ENCODE peak calls at places on chromosomes 4 and X, in seven cellular contexts. Z is CD8-positive, alpha-beta T cell; C is suprapubic skin; Q is brain microvascular endothelial cell; X is cardiac muscle cell; R is endothelial cell of umbilical vein; E is HL-60. U is an unnamed sample.

GRCh38 chrX:136030357-136031225 is 45.4 kb downstream of the SLC9A6 start:
- DNase-seq in Z (no peak), E (no peak), R (peak), C (peak), Q (peak), X (peak), U (no peak)

GRCh38 chr4:66164869-66165268 is 494.6 kb upstream of the EPHA5 start:
- DNase-seq in Q (no peak), Z (no peak), C (no peak), E (no peak), R (no peak), X (no peak), U (no peak)

GRCh38 chr4:2256781-2257191 is 5.1 kb downstream of the MXD4 start:
- DNase-seq in Z (no peak), R (peak), C (peak), Q (no peak), X (no peak), E (no peak), U (no peak)

GRCh38 chrX:32644476-32644875 is 566.9 kb downstream of the DMD start:
- DNase-seq in Q (no peak), E (no peak), R (no peak), C (no peak), Z (no peak), X (no peak), U (no peak)

GRCh38 chr4:86497131-86497530 is 97.0 kb upstream of the PTPN13 start:
- DNase-seq in X (no peak), Q (no peak), R (no peak), C (no peak), Z (no peak), E (no peak), U (no peak)

GRCh38 chr4:31228068-31228467 is 507.9 kb downstream of the PCDH7 start:
- DNase-seq in Z (no peak), C (no peak), E (no peak), Q (no peak), X (no peak), R (no peak), U (no peak)

GRCh38 chr4:156771171-156771837 is 200.3 kb downstream of the PDGFC start:
- DNase-seq in X (no peak), E (no peak), R (peak), Q (peak), Z (no peak), C (no peak), U (no peak)

GRCh38 chrX:37491686-37492085 is 79.8 kb upstream of the LANCL3 start:
- DNase-seq in X (no peak), C (no peak), R (no peak), Q (no peak), Z (no peak), E (no peak), U (no peak)

GRCh38 chrX:140123446-140123845 is 158.1 kb upstream of the CXorf66 start:
- DNase-seq in C (no peak), Z (no peak), E (no peak), Q (no peak), R (no peak), X (no peak), U (no peak)

GRCh38 chrX:69386681-69387080 is 117.4 kb upstream of the NALF2 start:
- DNase-seq in Z (no peak), E (no peak), X (no peak), R (no peak), C (no peak), Q (no peak), U (no peak)

GRCh38 chr4:777520-778262 is 48.2 kb downstream of the CPLX1 start:
- DNase-seq in R (no peak), Z (no peak), C (no peak), X (no peak), E (no peak), Q (no peak), U (no peak)

GRCh38 chr4:83510442-83510841 is 25.5 kb upstream of the GPAT3 start:
- DNase-seq in X (no peak), R (no peak), Z (no peak), C (no peak), Q (no peak), E (no peak), U (no peak)

GRCh38 chr4:173119818-173120217 is 48.8 kb upstream of the GALNT7 start:
- DNase-seq in Z (no peak), Q (no peak), C (no peak), E (no peak), X (no peak), R (no peak), U (no peak)

GRCh38 chr4:15577508-15577907 is 77.6 kb downstream of the FBXL5 start:
- DNase-seq in R (no peak), Q (peak), C (no peak), X (no peak), E (no peak), Z (no peak), U (peak)

GRCh38 chr4:105544517-105544916 is 7.9 kb upstream of the ARHGEF38 start:
- DNase-seq in E (no peak), Q (no peak), Z (no peak), R (no peak), C (no peak), X (no peak), U (no peak)

GRCh38 chr4:81369898-81370297 is 101.8 kb downstream of the RASGEF1B start:
- DNase-seq in C (no peak), X (no peak), R (no peak), Z (no peak), Q (no peak), E (no peak), U (no peak)

GRCh38 chr4:96120206-96120605 is 280.3 kb downstream of the PDHA2 start:
- DNase-seq in X (no peak), Q (no peak), Z (no peak), R (no peak), E (no peak), C (no peak), U (no peak)

GRCh38 chr4:113278324-113278934 is 229.0 kb downstream of the ANK2 start:
- DNase-seq in X (peak), Q (peak), C (peak), E (peak), Z (peak), R (peak), U (peak)

GRCh38 chr4:107050525-107051135 is 14.5 kb upstream of the DKK2 start:
- DNase-seq in E (no peak), R (peak), Z (no peak), C (no peak), X (peak), Q (no peak), U (no peak)

GRCh38 chr4:79514637-79515320 is 106.8 kb upstream of the GK2 start:
- DNase-seq in Q (no peak), C (no peak), R (no peak), Z (no peak), X (no peak), E (no peak), U (no peak)

GRCh38 chr4:112144546-112145325 is 518 bp upstream of the FAM241A start:
- DNase-seq in R (no peak), Q (no peak), C (no peak), E (no peak), X (no peak), Z (peak), U (no peak)

GRCh38 chr4:123398151-123398802 is 1.7 kb downstream of the SPRY1 start:
- DNase-seq in Q (peak), Z (peak), R (peak), E (peak), C (peak), X (peak), U (no peak)

GRCh38 chr4:1360423-1361283 is 13.6 kb downstream of the UVSSA start:
- DNase-seq in Q (peak), R (no peak), C (no peak), Z (peak), E (no peak), X (no peak), U (peak)

GRCh38 chrX:17007134-17007768 is 60.8 kb downstream of the REPS2 start:
- DNase-seq in X (peak), R (peak), E (peak), Q (no peak), C (no peak), Z (no peak), U (no peak)

GRCh38 chr4:35516102-35516501 is 728.2 kb downstream of the ARAP2 start:
- DNase-seq in E (no peak), R (no peak), X (no peak), Q (no peak), Z (no peak), C (no peak), U (no peak)

GRCh38 chr4:139639654-139640053 is 26.0 kb upstream of the MGST2 start:
- DNase-seq in Z (no peak), X (no peak), E (no peak), C (no peak), Q (no peak), R (no peak), U (no peak)

GRCh38 chr4:186946682-186947294 is 223.1 kb upstream of the FAT1 start:
- DNase-seq in Z (no peak), X (peak), Q (peak), C (no peak), R (no peak), E (no peak), U (no peak)

GRCh38 chr4:169619518-169619957 is 840 bp upstream of the CLCN3 start:
- DNase-seq in Z (peak), C (no peak), R (peak), E (peak), Q (peak), X (peak), U (no peak)

GRCh38 chrX:90617710-90618325 is 696.1 kb downstream of the TGIF2LX start:
- DNase-seq in E (no peak), R (no peak), Q (no peak), C (no peak), X (no peak), Z (no peak), U (no peak)

GRCh38 chr4:26238782-26239647 is 81.8 kb upstream of the RBPJ start:
- DNase-seq in C (no peak), Z (no peak), E (no peak), Q (peak), X (no peak), R (no peak), U (no peak)

GRCh38 chr4:165351359-165352130 is 24.1 kb downstream of the MSMO1 start:
- DNase-seq in R (no peak), Q (no peak), E (no peak), X (no peak), Z (no peak), C (no peak), U (no peak)

GRCh38 chr4:165347647-165348569 is 20.4 kb downstream of the MSMO1 start:
- DNase-seq in X (no peak), E (no peak), Q (no peak), R (no peak), Z (no peak), C (no peak), U (no peak)

GRCh38 chr4:165343353-165344191 is 16.1 kb downstream of the MSMO1 start:
- DNase-seq in Z (no peak), Q (no peak), C (no peak), R (peak), X (no peak), E (peak), U (no peak)

DNA sequence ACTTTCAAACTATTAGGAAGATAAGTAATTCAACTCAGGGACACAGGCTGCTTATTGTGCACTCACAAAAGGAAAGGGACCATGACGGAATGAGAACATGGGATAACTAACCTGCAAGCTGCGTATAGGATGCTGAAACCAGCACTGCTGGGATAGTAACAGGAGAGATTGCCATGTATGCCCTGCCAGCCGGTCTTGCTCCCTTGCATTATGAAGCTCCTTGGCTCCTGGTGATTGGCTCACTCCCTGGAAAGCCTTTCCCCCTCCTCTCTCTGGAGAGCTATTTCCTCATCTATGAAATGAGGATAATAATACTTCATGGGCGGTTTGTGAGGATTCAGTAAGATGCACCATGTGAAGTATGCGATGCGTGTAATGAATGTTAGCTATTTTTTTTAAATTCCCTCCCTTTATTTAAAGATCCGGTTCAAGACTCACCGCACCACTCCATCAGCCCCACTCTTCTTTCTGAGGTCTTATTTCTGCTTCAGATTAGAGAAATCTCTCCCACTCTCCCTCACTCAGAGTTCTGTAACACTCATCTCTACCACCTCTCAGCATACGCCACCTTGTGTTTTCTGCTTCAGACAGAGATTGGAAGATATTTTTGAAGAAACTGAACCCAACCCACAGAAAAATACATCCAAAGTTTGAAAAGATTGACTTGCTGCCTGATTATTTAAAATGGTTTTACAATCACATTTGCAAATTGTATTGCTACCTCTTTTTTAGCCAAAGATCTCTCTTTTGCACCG is 18.4 kb downstream of the MSMO1 start:
- DNase-seq in E (no peak), Z (no peak), Q (no peak), X (no peak), R (no peak), C (no peak), U (no peak)
- TF ChIP-seq CTCF in E (no peak), Z (no peak), Q (peak), X (no peak), R (no peak), C (no peak), U (peak)

GRCh38 chrX:154019061-154019621 is 561 bp downstream of the IRAK1 start:
- DNase-seq in Q (no peak), E (no peak), C (no peak), R (no peak), X (no peak), Z (no peak), U (no peak)

GRCh38 chrX:154016366-154017076 is 3.2 kb downstream of the IRAK1 start:
- DNase-seq in E (no peak), R (no peak), Q (no peak), Z (no peak), C (no peak), X (no peak), U (no peak)

GRCh38 chrX:154018518-154019060 is 1.1 kb downstream of the IRAK1 start:
- DNase-seq in Q (no peak), R (no peak), E (no peak), X (no peak), Z (no peak), C (no peak), U (no peak)

GRCh38 chrX:154019633-154020499 is at the start of gene IRAK1:
- DNase-seq in Q (no peak), Z (peak), C (no peak), E (peak), R (peak), X (peak), U (no peak)

GRCh38 chrX:154017766-154018517 is 1.8 kb downstream of the IRAK1 start:
- DNase-seq in E (no peak), R (no peak), Q (no peak), C (no peak), Z (no peak), X (no peak), U (no peak)
- H3K4me3 ChIP-seq in E (peak), R (peak), Q (peak), C (peak), Z (no peak), X (no peak), U (peak)

GRCh38 chr4:48118081-48118480 is 16.0 kb downstream of the TXK start:
- DNase-seq in X (no peak), Q (no peak), Z (no peak), E (no peak), R (peak), C (no peak), U (no peak)

GRCh38 chr4:48112017-48112667 is 21.9 kb downstream of the TXK start:
- DNase-seq in X (no peak), C (no peak), Z (no peak), E (no peak), R (no peak), Q (no peak), U (no peak)

GRCh38 chr4:48114396-48114795 is 19.7 kb downstream of the TXK start:
- DNase-seq in R (no peak), E (no peak), Z (no peak), C (no peak), Q (no peak), X (no peak), U (no peak)

GRCh38 chr4:48120132-48120531 is 13.9 kb downstream of the TXK start:
- DNase-seq in R (no peak), C (no peak), Z (no peak), Q (no peak), E (no peak), X (no peak), U (no peak)

GRCh38 chr4:48116582-48116981 is 17.5 kb downstream of the TXK start:
- DNase-seq in C (no peak), E (no peak), X (no peak), Z (no peak), R (no peak), Q (no peak), U (no peak)
- H3K27ac ChIP-seq in C (no peak), E (no peak), X (no peak), Z (no peak), R (no peak), Q (no peak), U (no peak)

GRCh38 chr4:74969507-74970474 is 36.9 kb downstream of the PARM1 start:
- DNase-seq in E (no peak), Q (no peak), R (no peak), Z (no peak), C (no peak), X (peak), U (no peak)
- TF ChIP-seq CTCF in E (no peak), Q (peak), R (no peak), Z (no peak), C (no peak), X (no peak), U (no peak)

U was measured in AG04450.